ENCODE peak calls at places on chromosomes 2 and 18, in four cellular contexts. D is K562, M is right lobe of liver, C is HepG2. X is an unnamed sample.

GRCh38 chr2:160440888-160441287 is 52.7 kb downstream of the RBMS1 start:
- DNase-seq in D (no peak), M (no peak), C (no peak), X (no peak)

GRCh38 chr2:23320058-23320457 is 64.9 kb upstream of the KLHL29 start:
- DNase-seq in D (no peak), M (no peak), C (no peak), X (no peak)

GRCh38 chr2:53438056-53438455 is 329.5 kb upstream of the CHAC2 start:
- DNase-seq in D (no peak), M (peak), C (no peak), X (no peak)

GRCh38 chr2:61969376-61969775 is 63.9 kb downstream of the COMMD1 start:
- DNase-seq in D (no peak), M (no peak), C (no peak), X (no peak)

GRCh38 chr2:165957030-165957675 is 3.6 kb upstream of the TTC21B start:
- DNase-seq in D (no peak), M (no peak), C (no peak), X (no peak)

GRCh38 chr2:240840435-240841060 is 20.5 kb upstream of the KIF1A start:
- DNase-seq in D (peak), M (peak), C (peak), X (no peak)

GRCh38 chr2:85601771-85602475 is 575 bp downstream of the TMEM150A start:
- DNase-seq in D (peak), M (peak), C (peak), X (peak)

GRCh38 chr2:48589170-48589767 is 28.4 kb upstream of the GTF2A1L start:
- DNase-seq in D (peak), M (peak), C (peak), X (no peak)

GRCh38 chr2:182078988-182079602 is 93.4 kb downstream of the PPP1R1C start:
- DNase-seq in D (no peak), M (no peak), C (no peak), X (no peak)

GRCh38 chr2:23393722-23394121 is 8.7 kb downstream of the KLHL29 start:
- DNase-seq in D (no peak), M (no peak), C (no peak), X (no peak)

DNA sequence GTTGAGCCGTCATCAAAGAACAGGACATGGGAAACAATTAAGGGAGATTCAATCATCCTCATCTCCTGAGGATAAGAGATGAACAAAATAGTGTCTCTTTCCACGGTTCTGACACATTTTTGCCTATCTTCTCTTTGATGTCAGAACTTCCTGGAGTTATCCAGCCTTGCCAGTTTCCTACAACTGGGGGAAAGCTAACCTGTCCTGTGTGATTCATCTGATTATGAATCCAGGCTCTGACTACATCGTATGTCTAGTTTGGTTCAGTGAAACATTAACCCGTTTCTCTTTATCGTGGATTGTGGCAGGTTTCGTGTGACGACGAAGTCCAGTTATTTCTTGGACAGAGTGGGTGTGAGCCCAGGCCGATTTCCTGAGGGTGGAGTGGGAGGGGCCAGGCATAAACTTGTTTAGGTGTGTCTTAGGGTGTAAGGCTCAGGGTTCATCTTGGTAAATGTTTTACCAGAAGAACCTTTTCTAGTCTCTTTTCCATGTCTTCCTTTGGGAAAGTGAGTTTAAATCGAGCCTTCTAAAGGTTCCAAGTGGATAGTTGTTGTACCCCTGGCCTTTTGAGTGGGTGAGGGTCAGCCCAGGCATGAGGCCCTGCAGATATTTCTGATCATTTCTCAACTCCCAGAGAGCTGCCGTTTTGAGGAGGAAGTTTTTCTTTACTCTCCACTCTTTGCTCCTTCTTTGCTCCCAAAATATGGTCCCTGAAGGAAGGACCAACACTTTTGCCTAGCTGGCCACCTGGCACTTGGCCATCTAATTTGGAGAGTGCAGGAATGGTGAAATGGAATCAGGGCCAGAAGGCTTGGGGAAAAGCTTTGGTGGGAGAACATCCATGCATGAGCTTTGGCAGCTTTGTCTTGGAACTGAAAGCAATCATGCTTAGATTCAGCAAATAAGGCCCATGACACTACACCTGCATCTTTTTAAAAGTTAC is 50.4 kb upstream of the FZD5 start:
- DNase-seq in D (no peak), M (peak), C (peak), X (no peak)
- TF ChIP-seq POLR2A in D (no peak), M (peak), C (peak), X (no peak)

GRCh38 chr2:102147935-102148334 is 5.4 kb downstream of the IL1R1 start:
- DNase-seq in D (no peak), M (no peak), C (no peak), X (no peak)

GRCh38 chr2:102149243-102149642 is 6.7 kb downstream of the IL1R1 start:
- DNase-seq in D (no peak), M (no peak), C (no peak), X (no peak)

GRCh38 chr2:102145939-102146338 is 3.4 kb downstream of the IL1R1 start:
- DNase-seq in D (no peak), M (no peak), C (no peak), X (no peak)

GRCh38 chr2:102154364-102154763 is 11.8 kb downstream of the IL1R1 start:
- DNase-seq in D (no peak), M (no peak), C (no peak), X (no peak)

GRCh38 chr2:102149644-102150455 is 7.3 kb downstream of the IL1R1 start:
- DNase-seq in D (no peak), M (no peak), C (no peak), X (no peak)
- H3K27ac ChIP-seq in D (no peak), M (peak), C (no peak), X (peak)

DNA sequence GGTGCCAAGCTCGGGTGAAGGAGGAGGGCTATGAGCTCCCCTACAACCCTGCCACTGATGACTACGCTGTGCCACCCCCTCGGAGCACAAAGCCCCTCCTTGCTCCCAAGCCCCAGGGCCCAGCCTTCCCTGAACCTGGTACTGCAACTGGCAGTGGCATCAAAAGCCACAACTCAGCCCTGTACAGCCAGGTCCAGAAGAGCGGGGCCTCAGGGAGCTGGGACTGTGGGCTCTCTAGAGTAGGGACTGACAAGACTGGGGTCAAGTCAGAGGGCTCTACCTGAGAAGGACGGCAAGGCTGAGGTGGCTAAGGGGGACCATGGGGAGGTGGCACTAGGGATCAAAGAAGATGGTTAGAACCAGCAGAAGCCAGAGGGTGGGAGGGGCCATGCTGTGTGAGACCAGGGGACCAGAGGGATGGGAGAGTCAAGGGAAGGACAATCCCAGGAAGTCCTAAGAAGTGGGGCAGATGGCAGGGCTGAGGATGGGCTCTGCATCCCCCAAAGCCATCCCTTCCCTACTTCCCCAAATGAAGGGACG is 2.4 kb downstream of the DOK1 start:
- DNase-seq in D (no peak), M (no peak), C (no peak), X (no peak)
- TF ChIP-seq POLR2A in D (no peak), M (no peak), C (no peak), X (no peak)

DNA sequence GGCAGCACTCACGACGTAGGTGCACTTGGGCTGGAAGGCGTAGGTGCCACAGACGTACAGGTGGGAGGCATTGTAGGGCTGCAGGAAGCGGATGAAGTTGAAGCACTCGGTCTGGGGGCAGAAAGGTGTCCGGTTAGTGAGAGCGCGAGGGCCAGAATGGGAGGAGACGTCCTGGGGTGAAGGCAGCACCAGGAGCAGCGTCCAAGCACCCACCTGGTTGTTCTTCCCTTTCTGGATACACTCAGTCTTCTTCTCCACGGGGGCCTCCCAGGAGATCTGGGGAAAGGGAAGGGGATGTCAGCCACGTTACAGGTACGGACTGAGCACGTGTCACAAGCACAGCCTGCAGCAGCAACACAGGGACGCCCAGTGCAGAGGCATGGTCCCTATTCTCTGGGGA is 4.2 kb downstream of the SEMA4C start:
- DNase-seq in D (no peak), M (no peak), C (no peak), X (no peak)
- H3K27ac ChIP-seq in D (no peak), M (no peak), C (no peak), X (peak)

GRCh38 chr2:113085542-113085941 is 17.8 kb downstream of the IL1F10 start:
- DNase-seq in D (no peak), M (no peak), C (no peak), X (no peak)

GRCh38 chr2:113084249-113085000 is 16.7 kb downstream of the IL1F10 start:
- DNase-seq in D (no peak), M (no peak), C (no peak), X (no peak)

GRCh38 chr2:113080134-113080533 is 12.4 kb downstream of the IL1F10 start:
- DNase-seq in D (peak), M (peak), C (peak), X (no peak)

GRCh38 chr2:113081458-113082210 is 13.9 kb downstream of the IL1F10 start:
- DNase-seq in D (no peak), M (no peak), C (no peak), X (no peak)

DNA sequence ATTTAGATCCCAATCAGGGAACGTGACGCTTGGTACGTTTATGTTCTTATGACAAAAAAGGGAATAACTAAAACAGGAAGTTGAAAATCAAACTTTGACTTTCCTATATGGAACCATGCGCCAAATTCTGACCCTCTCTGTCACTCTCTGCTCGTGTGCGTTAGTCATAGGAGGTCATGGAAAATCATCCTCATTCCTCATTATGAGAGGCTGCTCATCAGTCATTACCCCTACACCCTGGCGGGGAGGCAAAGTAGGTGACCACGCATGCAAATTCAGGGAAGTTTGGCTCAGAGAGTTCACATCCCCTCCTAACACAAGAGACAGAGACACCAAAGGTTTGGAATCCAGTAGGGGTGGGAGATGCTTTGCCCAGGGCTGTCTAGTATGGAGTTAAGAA is 15.5 kb downstream of the IL1F10 start:
- DNase-seq in D (no peak), M (no peak), C (no peak), X (no peak)
- TF ChIP-seq POLR2A in D (no peak), M (no peak), C (no peak), X (no peak)

DNA sequence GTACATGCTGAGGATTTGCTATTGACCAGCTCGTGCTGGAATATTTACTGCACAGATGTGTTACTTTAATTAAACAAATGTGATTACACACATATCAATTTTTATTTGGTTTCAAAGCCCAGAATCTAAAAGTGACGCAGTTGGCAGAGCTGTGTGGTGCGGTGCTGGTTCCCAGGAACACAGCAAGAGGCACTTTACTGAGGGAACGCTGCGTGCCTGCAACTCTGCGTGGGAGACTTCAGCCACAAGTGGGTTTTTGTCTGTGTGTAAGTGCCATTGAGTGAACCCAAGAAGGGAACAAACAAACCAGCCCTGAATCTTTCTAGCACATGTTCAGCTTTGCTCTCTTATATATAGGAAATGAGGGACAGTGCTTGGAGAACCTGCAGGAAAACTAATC is 196.5 kb upstream of the CELF4 start:
- DNase-seq in D (no peak), M (no peak), C (no peak), X (no peak)
- H3K27ac ChIP-seq in D (no peak), M (no peak), C (no peak), X (no peak)

GRCh38 chr2:156399224-156399949 is 36.8 kb upstream of the GPD2 start:
- DNase-seq in D (no peak), M (peak), C (no peak), X (no peak)

GRCh38 chr2:156401863-156402262 is 34.3 kb upstream of the GPD2 start:
- DNase-seq in D (no peak), M (no peak), C (peak), X (no peak)

GRCh38 chr2:156400704-156401678 is 35.2 kb upstream of the GPD2 start:
- DNase-seq in D (peak), M (peak), C (peak), X (peak)

GRCh38 chr2:156398176-156398575 is 38.0 kb upstream of the GPD2 start:
- DNase-seq in D (no peak), M (no peak), C (no peak), X (no peak)

GRCh38 chr2:156399950-156400703 is 36.1 kb upstream of the GPD2 start:
- DNase-seq in D (peak), M (peak), C (peak), X (peak)
- TF ChIP-seq POLR2A in D (no peak), M (peak), C (no peak), X (no peak)

GRCh38 chr2:65529419-65529818 is 97.0 kb upstream of the SPRED2 start:
- DNase-seq in D (no peak), M (no peak), C (no peak), X (no peak)

GRCh38 chr2:65530547-65531320 is 98.3 kb upstream of the SPRED2 start:
- DNase-seq in D (no peak), M (no peak), C (no peak), X (no peak)

GRCh38 chr2:65532318-65532717 is 99.9 kb upstream of the SPRED2 start:
- DNase-seq in D (no peak), M (no peak), C (no peak), X (no peak)

GRCh38 chr2:65527451-65528240 is 95.2 kb upstream of the SPRED2 start:
- DNase-seq in D (peak), M (no peak), C (peak), X (no peak)

DNA sequence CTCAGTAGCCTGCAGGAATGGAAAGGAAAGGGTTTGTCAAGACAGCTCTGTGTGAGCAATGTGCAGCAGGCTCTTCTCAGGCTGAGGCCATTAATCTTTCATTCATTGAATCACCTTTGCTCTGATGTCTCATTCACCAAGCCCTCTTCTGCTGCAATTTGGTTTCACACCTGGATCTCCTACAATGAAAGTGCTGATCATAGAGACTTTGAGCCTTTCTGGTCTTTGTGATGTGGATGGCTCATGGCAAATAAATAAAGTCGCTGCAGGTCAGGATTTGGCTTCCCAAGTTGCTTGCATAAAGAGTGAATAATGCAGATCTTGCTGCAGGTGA is 95.8 kb upstream of the SPRED2 start:
- DNase-seq in D (no peak), M (no peak), C (no peak), X (no peak)
- H3K27ac ChIP-seq in D (peak), M (no peak), C (peak), X (no peak)

GRCh38 chr18:711693-712400 is 583 bp downstream of the ENOSF1 start:
- DNase-seq in D (peak), M (peak), C (peak), X (peak)
- TF ChIP-seq POLR2A in D (peak), M (no peak), C (no peak), X (no peak)

GRCh38 chr2:152415811-152416210 is 80.8 kb downstream of the FMNL2 start:
- DNase-seq in D (no peak), M (no peak), C (no peak), X (no peak)
- H3K27ac ChIP-seq in D (no peak), M (no peak), C (no peak), X (no peak)